ENCODE peak calls at places on chromosomes 7 and 10, in four cellular contexts. One of them, this sample, is unnamed.

GRCh38 chr10:514137-514671 is 175.3 kb downstream of the DIP2C start:
- DNase-seq in HCT116: no peak
- DNase-seq in HepG2: peak; percentile 70
- DNase-seq in K562: no peak
- DNase-seq in this sample: no peak

GRCh38 chr7:31047747-31048146 is 4.4 kb upstream of the ADCYAP1R1 start:
- DNase-seq in HCT116: no peak
- DNase-seq in HepG2: no peak
- DNase-seq in K562: no peak
- DNase-seq in this sample: no peak

GRCh38 chr10:101690461-101690860 is 4.5 kb downstream of the FBXW4 start:
- DNase-seq in HCT116: no peak
- DNase-seq in HepG2: no peak
- DNase-seq in K562: no peak
- DNase-seq in this sample: no peak

GRCh38 chr10:75663947-75664664 is 232.7 kb downstream of the LRMDA start:
- DNase-seq in HCT116: no peak
- DNase-seq in HepG2: no peak
- DNase-seq in K562: no peak
- DNase-seq in this sample: no peak

GRCh38 chr7:30842542-30843451 is 68.9 kb upstream of the AQP1 start:
- DNase-seq in HCT116: no peak
- DNase-seq in HepG2: no peak
- DNase-seq in K562: no peak
- DNase-seq in this sample: no peak

GRCh38 chr10:66215005-66215404 is 710.8 kb upstream of the LRRTM3 start:
- DNase-seq in HCT116: no peak
- DNase-seq in HepG2: peak; percentile 4
- DNase-seq in K562: no peak
- DNase-seq in this sample: no peak

GRCh38 chr10:43904831-43905230 is 256.1 kb upstream of the ZNF32 start:
- DNase-seq in HCT116: no peak
- DNase-seq in HepG2: no peak
- DNase-seq in K562: no peak
- DNase-seq in this sample: no peak

GRCh38 chr10:75544923-75545322 is 113.5 kb downstream of the LRMDA start:
- DNase-seq in HCT116: no peak
- DNase-seq in HepG2: no peak
- DNase-seq in K562: no peak
- DNase-seq in this sample: no peak

GRCh38 chr7:41720886-41721285 is 18.0 kb upstream of the INHBA start:
- DNase-seq in HCT116: no peak
- DNase-seq in HepG2: no peak
- DNase-seq in K562: no peak
- DNase-seq in this sample: no peak

GRCh38 chr10:78524342-78524741 is 490.7 kb downstream of the RPS24 start:
- DNase-seq in HCT116: no peak
- DNase-seq in HepG2: no peak
- DNase-seq in K562: no peak
- DNase-seq in this sample: no peak

GRCh38 chr10:68550747-68551411 is 9.3 kb upstream of the TET1 start:
- DNase-seq in HCT116: peak; percentile 81
- DNase-seq in HepG2: peak; percentile 60
- DNase-seq in K562: peak; percentile 78
- DNase-seq in this sample: peak; percentile 65

GRCh38 chr7:158973440-158973839 is 117.1 kb downstream of the DYNC2I1 start:
- DNase-seq in HCT116: peak; percentile 64
- DNase-seq in HepG2: no peak
- DNase-seq in K562: peak; percentile 74
- DNase-seq in this sample: peak; percentile 82

GRCh38 chr10:74194999-74195398 is 44.0 kb downstream of the ADK start:
- DNase-seq in HCT116: no peak
- DNase-seq in HepG2: no peak
- DNase-seq in K562: no peak
- DNase-seq in this sample: no peak

GRCh38 chr7:1514993-1515392 is 10.8 kb upstream of the INTS1 start:
- DNase-seq in HCT116: no peak
- DNase-seq in HepG2: no peak
- DNase-seq in K562: no peak
- DNase-seq in this sample: no peak

GRCh38 chr10:5447071-5447470 is 34.7 kb downstream of the NET1 start:
- DNase-seq in HCT116: no peak
- DNase-seq in HepG2: no peak
- DNase-seq in K562: no peak
- DNase-seq in this sample: no peak

GRCh38 chr10:71974489-71975011 is 10.4 kb downstream of the CHST3 start:
- DNase-seq in HCT116: peak; percentile 51
- DNase-seq in HepG2: no peak
- DNase-seq in K562: no peak
- DNase-seq in this sample: no peak

GRCh38 chr7:131061818-131062217 is 265.9 kb upstream of the MKLN1 start:
- DNase-seq in HCT116: no peak
- DNase-seq in HepG2: peak; percentile 34
- DNase-seq in K562: no peak
- DNase-seq in this sample: no peak

GRCh38 chr10:86944907-86945306 is 12.5 kb downstream of the MMRN2 start:
- DNase-seq in HCT116: no peak
- DNase-seq in HepG2: no peak
- DNase-seq in K562: no peak
- DNase-seq in this sample: no peak

DNA sequence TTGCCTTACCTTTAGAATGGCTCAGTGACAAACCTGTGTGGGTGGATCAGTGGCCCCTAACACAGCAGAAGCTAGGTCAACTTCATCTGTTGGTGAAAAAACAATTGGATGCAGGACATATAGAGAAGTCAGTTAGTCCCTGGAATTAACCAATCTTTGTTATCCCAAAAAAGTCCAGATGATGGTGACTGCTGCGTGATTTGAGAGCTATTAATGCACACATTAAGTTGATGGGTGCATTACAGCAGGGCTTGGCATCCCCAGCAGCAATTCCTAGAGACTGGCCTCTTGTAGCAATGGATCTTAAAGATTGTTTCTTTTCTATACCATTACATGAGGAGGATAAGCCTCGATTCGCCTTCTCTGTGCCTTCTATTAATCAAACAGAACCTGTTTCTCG is 33.3 kb downstream of the OR13A1 start:
- DNase-seq in HCT116: no peak
- DNase-seq in HepG2: no peak
- DNase-seq in K562: no peak
- DNase-seq in this sample: no peak
- TF ChIP-seq CTCF in HCT116: no peak
- TF ChIP-seq CTCF in HepG2: no peak
- TF ChIP-seq CTCF in K562: no peak
- TF ChIP-seq CTCF in this sample: no peak

DNA sequence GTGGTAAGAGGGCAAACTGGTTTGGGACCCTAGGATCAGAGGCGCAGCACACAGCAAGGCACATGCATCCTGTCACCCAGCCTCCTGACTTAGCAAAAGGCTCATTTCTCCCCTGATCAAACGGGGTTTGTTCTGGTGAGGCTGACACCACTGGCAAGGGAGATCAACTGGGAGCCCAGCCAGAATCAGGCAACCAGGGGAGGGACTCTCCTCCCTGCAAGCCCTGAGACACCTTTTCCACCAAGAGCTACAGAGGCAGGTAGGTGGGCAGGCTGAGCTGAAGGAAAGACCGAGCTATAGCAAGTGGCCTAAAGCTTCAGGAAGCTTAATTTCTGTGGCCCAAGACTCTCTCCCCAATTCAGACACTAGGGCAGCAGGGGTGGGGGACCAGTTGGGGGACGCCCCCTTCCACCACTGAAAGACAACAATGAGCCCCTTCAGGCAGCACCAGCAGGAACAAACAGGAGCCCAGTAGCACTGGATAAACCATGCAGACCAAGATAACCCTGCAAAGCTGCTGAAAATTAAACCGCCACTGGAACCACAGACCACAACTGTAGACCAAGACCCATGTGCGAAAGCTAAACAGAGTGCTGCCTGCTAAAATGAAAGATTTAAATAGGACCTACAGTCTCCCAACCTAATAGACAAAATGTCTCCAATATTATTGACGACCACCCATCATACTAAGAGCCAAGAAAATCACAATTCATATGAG is 27.1 kb upstream of the SAR1A start:
- DNase-seq in HCT116: no peak
- DNase-seq in HepG2: no peak
- DNase-seq in K562: no peak
- DNase-seq in this sample: no peak
- H3K4me2 ChIP-seq in HCT116: no peak overlapping the region
- H3K4me2 ChIP-seq in HepG2: no peak overlapping the region
- H3K4me2 ChIP-seq in K562: no peak overlapping the region
- H3K4me2 ChIP-seq in this sample: no peak overlapping the region

GRCh38 chr10:123970207-123970926 is 78.8 kb upstream of the CPXM2 start:
- DNase-seq in HCT116: no peak
- DNase-seq in HepG2: no peak
- DNase-seq in K562: no peak
- DNase-seq in this sample: no peak

GRCh38 chr10:123972481-123973401 is 81.1 kb upstream of the CPXM2 start:
- DNase-seq in HCT116: no peak
- DNase-seq in HepG2: no peak
- DNase-seq in K562: no peak
- DNase-seq in this sample: peak; percentile 80

GRCh38 chr10:123970927-123971286 is 79.3 kb upstream of the CPXM2 start:
- DNase-seq in HCT116: no peak
- DNase-seq in HepG2: no peak
- DNase-seq in K562: no peak
- DNase-seq in this sample: no peak

GRCh38 chr10:123974406-123974805 is 82.8 kb upstream of the CPXM2 start:
- DNase-seq in HCT116: peak; percentile 99
- DNase-seq in HepG2: no peak
- DNase-seq in K562: peak; percentile 85
- DNase-seq in this sample: no peak
- TF ChIP-seq FOSL1 in HCT116: peak; percentile 97
- TF ChIP-seq FOSL1 in HepG2: no peak
- TF ChIP-seq FOSL1 in K562: peak; percentile 89
- TF ChIP-seq FOSL1 in this sample: no peak

GRCh38 chr7:116252249-116252648 is 41.9 kb downstream of the TES start:
- DNase-seq in HCT116: no peak
- DNase-seq in HepG2: no peak
- DNase-seq in K562: no peak
- DNase-seq in this sample: no peak

GRCh38 chr7:116251675-116252074 is 41.3 kb downstream of the TES start:
- DNase-seq in HCT116: no peak
- DNase-seq in HepG2: no peak
- DNase-seq in K562: no peak
- DNase-seq in this sample: no peak

GRCh38 chr7:116246357-116246756 is 36.0 kb downstream of the TES start:
- DNase-seq in HCT116: no peak
- DNase-seq in HepG2: no peak
- DNase-seq in K562: no peak
- DNase-seq in this sample: no peak

DNA sequence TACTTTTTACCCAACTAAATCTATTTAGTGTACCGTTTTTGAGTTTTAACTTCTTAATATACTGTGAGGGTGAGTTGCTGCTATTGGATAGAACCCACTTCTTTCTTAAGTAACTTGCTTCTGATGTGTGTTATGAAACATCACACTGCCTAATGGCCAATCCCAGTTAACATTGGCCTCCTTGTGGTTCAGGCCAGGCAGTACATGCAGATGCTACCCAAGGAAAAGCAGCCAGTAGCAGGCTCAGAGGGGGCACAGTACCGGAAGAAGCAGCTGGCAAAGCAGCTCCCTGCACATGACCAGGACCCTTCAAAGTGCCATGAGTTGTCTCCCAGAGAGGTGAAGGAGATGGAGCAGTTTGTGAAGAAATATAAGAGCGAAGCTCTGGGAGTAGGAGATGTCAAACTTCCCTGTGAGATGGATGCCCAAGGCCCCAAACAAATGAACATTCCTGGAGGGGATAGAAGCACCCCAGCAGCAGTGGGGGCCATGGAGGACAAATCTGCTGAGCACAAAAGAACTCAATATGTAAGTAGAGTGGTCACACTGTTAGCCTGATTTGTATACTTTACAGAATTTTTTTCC is 39.7 kb downstream of the TES start:
- DNase-seq in HCT116: peak; percentile 52
- DNase-seq in HepG2: peak; percentile 57
- DNase-seq in K562: peak; percentile 25
- DNase-seq in this sample: peak; percentile 54
- TF ChIP-seq CTCF in HCT116: peak; percentile 68
- TF ChIP-seq CTCF in HepG2: peak; percentile 55
- TF ChIP-seq CTCF in K562: peak; percentile 65
- TF ChIP-seq CTCF in this sample: peak; percentile 76

GRCh38 chr7:116799912-116800311 is 62.5 kb upstream of the CAPZA2 start:
- DNase-seq in HCT116: no peak
- DNase-seq in HepG2: no peak
- DNase-seq in K562: no peak
- DNase-seq in this sample: no peak

GRCh38 chr7:116802784-116803183 is 59.6 kb upstream of the CAPZA2 start:
- DNase-seq in HCT116: peak; percentile 63
- DNase-seq in HepG2: peak; percentile 56
- DNase-seq in K562: peak; percentile 62
- DNase-seq in this sample: no peak

GRCh38 chr7:116802144-116802747 is 60.1 kb upstream of the CAPZA2 start:
- DNase-seq in HCT116: no peak
- DNase-seq in HepG2: no peak
- DNase-seq in K562: no peak
- DNase-seq in this sample: no peak

GRCh38 chr7:116801092-116801710 is 61.2 kb upstream of the CAPZA2 start:
- DNase-seq in HCT116: peak; percentile 68
- DNase-seq in HepG2: peak; percentile 59
- DNase-seq in K562: no peak
- DNase-seq in this sample: no peak

GRCh38 chr7:116800594-116800993 is 61.8 kb upstream of the CAPZA2 start:
- DNase-seq in HCT116: no peak
- DNase-seq in HepG2: no peak
- DNase-seq in K562: no peak
- DNase-seq in this sample: no peak
- H3K4me2 ChIP-seq in HCT116: peak overlapping the region; percentile 80
- H3K4me2 ChIP-seq in HepG2: no peak overlapping the region
- H3K4me2 ChIP-seq in K562: no peak overlapping the region
- H3K4me2 ChIP-seq in this sample: no peak overlapping the region